ENCODE peak calls at places on chromosomes 6 and 20, in eight cellular contexts. F is WTC11, T is LoVo, N is tibial nerve, E is lower leg skin, G is HepG2, H is anterior cingulate cortex, B is GM18507. L is an unnamed sample.

GRCh38 chr6:11815231-11815630 is 36.6 kb upstream of the ADTRP start:
- DNase-seq in F (no peak), T (no peak), N (no peak), E (no peak), G (no peak), H (no peak), B (no peak), L (no peak)

GRCh38 chr6:89412071-89413005 is at the start of gene RRAGD:
- DNase-seq in F (peak; percentile 50), T (peak; percentile 67), N (peak; percentile 56), E (peak; percentile 74), G (no peak), H (peak; percentile 44), B (peak; percentile 43), L (no peak)

GRCh38 chr6:166944666-166945256 is 11.6 kb downstream of the RNASET2 start:
- DNase-seq in F (no peak), T (no peak), N (no peak), E (no peak), G (no peak), H (no peak), B (no peak), L (no peak)

GRCh38 chr20:16647875-16648597 is 74.8 kb upstream of the KIF16B start:
- DNase-seq in F (no peak), T (no peak), N (no peak), E (no peak), G (no peak), H (no peak), B (no peak), L (no peak)

GRCh38 chr6:53929340-53930120 is 134.7 kb downstream of the LRRC1 start:
- DNase-seq in F (no peak), T (no peak), N (no peak), E (peak; percentile 78), G (no peak), H (no peak), B (no peak), L (no peak)

GRCh38 chr20:21534453-21534852 is 20.6 kb upstream of the NKX2-2 start:
- DNase-seq in F (no peak), T (no peak), N (no peak), E (no peak), G (no peak), H (no peak), B (no peak), L (no peak)

GRCh38 chr6:20370801-20371200 is 30.9 kb upstream of the E2F3 start:
- DNase-seq in F (no peak), T (no peak), N (no peak), E (no peak), G (no peak), H (no peak), B (no peak), L (no peak)

GRCh38 chr6:169313347-169314010 is 59.8 kb upstream of the THBS2 start:
- DNase-seq in F (no peak), T (no peak), N (no peak), E (no peak), G (no peak), H (no peak), B (no peak), L (no peak)

GRCh38 chr20:36153754-36154695 is 515 bp upstream of the EPB41L1 start:
- DNase-seq in F (peak; percentile 78), T (peak; percentile 38), N (peak; percentile 81), E (peak; percentile 69), G (peak; percentile 74), H (peak; percentile 74), B (no peak), L (no peak)

GRCh38 chr6:117264487-117265424 is 602 bp upstream of the VGLL2 start:
- DNase-seq in F (peak; percentile 20), T (no peak), N (no peak), E (no peak), G (no peak), H (no peak), B (no peak), L (no peak)